ENCODE peak calls at places on chromosomes 5 and 9, in seven cellular contexts. G is K562, A is GM12892, U is SK-N-SH, H is H1, C is HepG2, W is GM12878. P is an unnamed sample.

GRCh38 chr5:37304888-37305287 is 55.7 kb upstream of the CPLANE1 start:
- DNase-seq in G (no peak), A (no peak), U (no peak), H (no peak), C (no peak), W (no peak), P (no peak)

GRCh38 chr5:14464101-14464500 is 117.5 kb upstream of the OTULINL start:
- DNase-seq in G (no peak), A (no peak), U (no peak), H (no peak), C (no peak), W (no peak), P (no peak)

GRCh38 chr5:172266676-172267092 is 16.9 kb downstream of the UBTD2 start:
- DNase-seq in G (no peak), A (no peak), U (no peak), H (no peak), C (no peak), W (no peak), P (no peak)

GRCh38 chr5:149100331-149100730 is 37.5 kb upstream of the SH3TC2 start:
- DNase-seq in G (no peak), A (no peak), U (no peak), H (no peak), C (no peak), W (no peak), P (no peak)

GRCh38 chr5:122896598-122897282 is 51.3 kb downstream of the SNX24 start:
- DNase-seq in G (no peak), A (no peak), U (no peak), H (no peak), C (peak), W (no peak), P (no peak)

GRCh38 chr9:13863112-13863511 is 450.8 kb downstream of the NFIB start:
- DNase-seq in G (no peak), A (no peak), U (no peak), H (no peak), C (no peak), W (no peak), P (no peak)

GRCh38 chr5:77644443-77645157 is 6.1 kb upstream of the OTP start:
- DNase-seq in G (no peak), A (no peak), U (peak), H (no peak), C (no peak), W (no peak), P (no peak)

GRCh38 chr5:138354926-138355378 is 2.5 kb downstream of the KDM3B start:
- DNase-seq in G (peak), A (peak), U (peak), H (no peak), C (peak), W (peak), P (no peak)

GRCh38 chr9:93576296-93577044 is at the start of gene PHF2:
- DNase-seq in G (peak), A (peak), U (peak), H (no peak), C (no peak), W (no peak), P (peak)

GRCh38 chr9:110058304-110058953 is 149.5 kb downstream of the C9orf152 start:
- DNase-seq in G (peak), A (no peak), U (peak), H (peak), C (peak), W (no peak), P (no peak)

GRCh38 chr9:76180541-76180940 is 213.7 kb downstream of the RFK start:
- DNase-seq in G (no peak), A (no peak), U (no peak), H (no peak), C (no peak), W (no peak), P (no peak)

GRCh38 chr5:174419523-174420132 is 304.8 kb upstream of the MSX2 start:
- DNase-seq in G (peak), A (peak), U (peak), H (peak), C (peak), W (peak), P (peak)

GRCh38 chr9:124132671-124133147 is 121.1 kb downstream of the LHX2 start:
- DNase-seq in G (no peak), A (no peak), U (no peak), H (no peak), C (no peak), W (no peak), P (no peak)

GRCh38 chr9:94948567-94949235 is 222.2 kb downstream of the AOPEP start:
- DNase-seq in G (no peak), A (no peak), U (no peak), H (no peak), C (no peak), W (no peak), P (no peak)

GRCh38 chr5:111252799-111253564 is 28.8 kb downstream of the CAMK4 start:
- DNase-seq in G (no peak), A (peak), U (no peak), H (no peak), C (no peak), W (no peak), P (no peak)

GRCh38 chr5:174585472-174585871 is 138.9 kb upstream of the MSX2 start:
- DNase-seq in G (no peak), A (no peak), U (no peak), H (no peak), C (no peak), W (no peak), P (no peak)

GRCh38 chr9:78989031-78989658 is 582.6 kb upstream of the TLE4 start:
- DNase-seq in G (no peak), A (no peak), U (no peak), H (no peak), C (no peak), W (no peak), P (no peak)

GRCh38 chr5:80736730-80737129 is 81.9 kb upstream of the DHFR start:
- DNase-seq in G (no peak), A (no peak), U (no peak), H (no peak), C (no peak), W (no peak), P (no peak)

GRCh38 chr9:87492642-87493041 is 5.0 kb upstream of the DAPK1 start:
- DNase-seq in G (no peak), A (no peak), U (no peak), H (no peak), C (no peak), W (no peak), P (no peak)

GRCh38 chr9:124716795-124717194 is 54.3 kb downstream of the NR6A1 start:
- DNase-seq in G (no peak), A (no peak), U (no peak), H (no peak), C (no peak), W (no peak), P (no peak)

DNA sequence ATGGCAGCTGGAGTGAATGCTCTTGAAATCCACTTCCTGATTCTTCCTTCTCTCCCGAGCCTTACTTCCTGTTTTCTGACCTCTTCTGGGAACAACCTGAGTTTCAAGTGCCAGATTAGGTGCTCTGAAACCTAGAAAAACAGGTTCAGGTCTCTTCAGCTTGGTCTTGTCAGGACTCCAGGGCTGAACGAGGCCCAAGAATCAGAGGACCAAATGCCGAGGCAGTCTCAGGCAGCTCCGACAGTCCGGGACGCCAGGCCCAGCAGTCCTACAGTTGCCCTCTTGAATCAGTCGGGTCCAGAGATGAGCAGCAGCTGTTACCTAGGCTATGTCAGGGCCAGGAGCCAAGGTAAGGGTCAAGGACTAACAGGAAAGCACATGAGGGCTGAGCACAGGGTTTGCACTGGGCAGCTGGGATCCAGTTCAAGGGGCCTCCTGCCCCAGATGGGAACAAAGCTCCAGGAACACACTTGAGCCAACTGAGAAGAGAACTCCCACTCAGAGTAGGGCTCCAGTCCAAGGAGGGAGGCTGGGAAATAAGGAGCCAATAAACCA is 38.3 kb upstream of the ADRA1B start:
- DNase-seq in G (no peak), A (no peak), U (no peak), H (no peak), C (no peak), W (no peak), P (no peak)
- TF ChIP-seq TAF1 in G (no peak), A (no peak), U (no peak), H (no peak), C (no peak), W (no peak), P (no peak)

GRCh38 chr5:180090098-180090768 is 18.7 kb upstream of the RNF130 start:
- DNase-seq in G (peak), A (no peak), U (peak), H (peak), C (peak), W (no peak), P (no peak)
- TF ChIP-seq POLR2AphosphoS5 in G (no peak), A (no peak), U (peak), H (peak), C (no peak), W (no peak), P (no peak)

GRCh38 chr5:116733995-116734716 is 159.5 kb upstream of the SEMA6A start:
- DNase-seq in G (no peak), A (no peak), U (no peak), H (no peak), C (no peak), W (no peak), P (no peak)
- TF ChIP-seq TAF1 in G (no peak), A (no peak), U (no peak), H (no peak), C (no peak), W (no peak), P (no peak)

DNA sequence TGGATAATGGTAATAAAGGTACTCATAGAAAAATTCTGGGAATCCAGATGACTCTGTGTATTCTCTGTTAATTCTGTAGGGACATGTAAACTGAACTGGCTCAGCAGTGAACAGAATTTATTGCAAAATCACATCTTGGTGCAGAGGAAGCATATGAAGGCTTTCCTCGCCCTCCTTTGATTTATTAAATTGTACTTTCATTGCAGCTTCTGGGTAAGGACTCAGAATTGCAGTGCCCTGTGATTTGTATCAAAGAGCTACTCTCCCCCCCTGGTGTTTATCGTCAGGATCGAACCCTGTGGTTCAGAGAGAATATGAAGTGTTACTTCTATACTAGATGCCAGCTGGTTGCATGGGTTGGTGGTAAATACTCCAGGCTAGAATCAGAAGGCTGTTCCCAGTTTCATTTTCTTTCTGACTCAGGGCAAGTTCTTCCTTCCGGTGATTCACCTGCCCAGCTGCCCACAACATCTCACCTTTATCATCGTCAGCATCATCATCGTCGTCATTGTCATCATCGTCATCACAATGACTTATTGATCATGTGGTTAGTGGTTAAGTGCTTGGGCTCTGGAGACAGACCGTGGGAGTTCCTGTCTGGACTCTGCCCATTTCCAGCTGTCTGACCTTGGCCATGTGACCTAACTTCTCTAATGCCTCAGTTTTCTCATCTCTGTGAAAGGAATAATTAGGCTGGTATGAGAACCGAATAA is 238.8 kb downstream of the ARHGAP26 start:
- DNase-seq in G (no peak), A (no peak), U (no peak), H (no peak), C (no peak), W (peak), P (no peak)
- TF ChIP-seq POLR2AphosphoS5 in G (no peak), A (no peak), U (no peak), H (no peak), C (no peak), W (no peak), P (no peak)

GRCh38 chr5:155564541-155564940 is 551.0 kb downstream of the KIF4B start:
- DNase-seq in G (no peak), A (no peak), U (no peak), H (no peak), C (no peak), W (no peak), P (no peak)
- TF ChIP-seq TAF1 in G (no peak), A (no peak), U (no peak), H (no peak), C (no peak), W (no peak), P (no peak)

GRCh38 chr5:135553688-135554462 is 18.1 kb upstream of the NEUROG1 start:
- DNase-seq in G (peak), A (no peak), U (no peak), H (no peak), C (peak), W (no peak), P (no peak)
- TF ChIP-seq POLR2AphosphoS5 in G (no peak), A (no peak), U (no peak), H (no peak), C (no peak), W (no peak), P (no peak)

GRCh38 chr5:33852327-33852726 is 39.5 kb downstream of the ADAMTS12 start:
- DNase-seq in G (no peak), A (no peak), U (no peak), H (no peak), C (no peak), W (no peak), P (no peak)
- TF ChIP-seq TAF1 in G (no peak), A (no peak), U (no peak), H (no peak), C (no peak), W (no peak), P (no peak)

GRCh38 chr9:126589349-126589748 is 24.4 kb upstream of the LMX1B start:
- DNase-seq in G (no peak), A (no peak), U (no peak), H (no peak), C (no peak), W (no peak), P (no peak)

GRCh38 chr9:126595982-126596381 is 17.7 kb upstream of the LMX1B start:
- DNase-seq in G (no peak), A (no peak), U (no peak), H (no peak), C (no peak), W (no peak), P (no peak)

GRCh38 chr9:126591922-126592321 is 21.8 kb upstream of the LMX1B start:
- DNase-seq in G (no peak), A (no peak), U (no peak), H (no peak), C (no peak), W (no peak), P (no peak)

GRCh38 chr9:126591083-126591482 is 22.6 kb upstream of the LMX1B start:
- DNase-seq in G (peak), A (no peak), U (peak), H (no peak), C (no peak), W (no peak), P (no peak)

GRCh38 chr9:126592461-126592860 is 21.3 kb upstream of the LMX1B start:
- DNase-seq in G (no peak), A (no peak), U (no peak), H (no peak), C (no peak), W (no peak), P (no peak)
- TF ChIP-seq POLR2AphosphoS5 in G (no peak), A (no peak), U (no peak), H (no peak), C (no peak), W (no peak), P (no peak)

DNA sequence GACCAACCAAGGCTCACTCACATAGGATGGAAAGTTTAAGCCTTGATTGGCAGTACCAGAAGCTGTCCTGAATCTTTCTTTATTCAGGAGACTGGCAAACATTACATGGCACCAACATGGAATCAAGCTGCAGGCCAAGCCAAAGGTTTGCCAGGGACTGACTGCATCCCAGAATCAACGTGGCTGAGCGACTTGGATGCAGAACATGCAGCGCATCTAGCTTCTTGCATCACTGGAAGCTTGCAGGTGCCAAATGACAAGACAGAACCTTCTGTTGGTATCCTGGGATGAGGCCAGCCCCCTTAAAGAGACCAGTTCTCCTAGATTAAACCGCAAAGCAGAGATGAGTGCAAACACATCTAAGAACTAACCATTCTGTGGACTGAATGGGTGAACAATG is 413.4 kb downstream of the ENC1 start:
- DNase-seq in G (no peak), A (no peak), U (no peak), H (no peak), C (no peak), W (no peak), P (no peak)
- TF ChIP-seq TAF1 in G (no peak), A (no peak), U (no peak), H (no peak), C (no peak), W (no peak), P (no peak)

P was measured in GM12891.